ENCODE peak calls at places on chromosomes 3 and 15, in five cellular contexts. W, A, O, M and P are unnamed samples.

GRCh38 chr3:197736010-197736490 is 654 bp downstream of the RUBCN start:
- DNase-seq in A (no peak), M (peak), W (no peak), O (peak), P (no peak)

GRCh38 chr15:49063402-49064280 is 17.4 kb upstream of the SECISBP2L start:
- DNase-seq in A (no peak), O (no peak), W (no peak), M (no peak), P (no peak)

GRCh38 chr3:56980798-56981390 is 79.6 kb upstream of the SPATA12 start:
- DNase-seq in M (no peak), A (peak), W (peak), O (peak), P (peak)

GRCh38 chr15:44812029-44812517 is 75.7 kb downstream of the TRIM69 start:
- DNase-seq in O (no peak), A (no peak), M (peak), W (no peak), P (no peak)

GRCh38 chr3:20121088-20121487 is 64.9 kb downstream of the SGO1 start:
- DNase-seq in O (no peak), A (no peak), M (no peak), W (no peak), P (no peak)

GRCh38 chr15:57464480-57464879 is 88.2 kb downstream of the CGNL1 start:
- DNase-seq in W (no peak), O (no peak), M (no peak), A (no peak), P (no peak)

GRCh38 chr15:89472785-89473256 is 23.6 kb downstream of the RHCG start:
- DNase-seq in M (peak), A (no peak), O (peak), W (no peak), P (peak)

GRCh38 chr15:48861813-48862431 is 16.0 kb upstream of the EID1 start:
- DNase-seq in A (peak), M (no peak), W (no peak), O (peak), P (peak)

GRCh38 chr3:126119008-126119675 is 35.2 kb upstream of the SLC41A3 start:
- DNase-seq in M (no peak), W (peak), A (no peak), O (no peak), P (no peak)

GRCh38 chr15:51450001-51450400 is 108.5 kb downstream of the GLDN start:
- DNase-seq in W (no peak), M (no peak), O (no peak), A (no peak), P (peak)

GRCh38 chr3:30084971-30085403 is 521.4 kb upstream of the TGFBR2 start:
- DNase-seq in A (no peak), M (no peak), O (no peak), W (no peak), P (no peak)

GRCh38 chr3:147407495-147408179 is 1.3 kb upstream of the ZIC4 start:
- DNase-seq in A (no peak), O (no peak), W (no peak), M (no peak), P (no peak)

GRCh38 chr3:61628636-61629035 is 67.3 kb downstream of the PTPRG start:
- DNase-seq in M (no peak), W (no peak), A (no peak), O (no peak), P (no peak)

GRCh38 chr3:122301063-122301462 is 24.0 kb upstream of the CSTA start:
- DNase-seq in O (no peak), M (no peak), W (no peak), A (no peak), P (no peak)

GRCh38 chr15:85667491-85668424 is 127.0 kb downstream of the KLHL25 start:
- DNase-seq in O (peak), W (peak), A (peak), M (no peak), P (peak)

GRCh38 chr15:77538011-77538410 is 94.7 kb downstream of the LINGO1 start:
- DNase-seq in A (no peak), W (no peak), M (no peak), O (no peak), P (no peak)

GRCh38 chr3:125214738-125215137 is 2.2 kb upstream of the SLC12A8 start:
- DNase-seq in W (no peak), M (no peak), O (no peak), A (no peak), P (no peak)

GRCh38 chr3:190443257-190443656 is 6.4 kb downstream of the TMEM207 start:
- DNase-seq in M (no peak), O (peak), W (no peak), A (peak), P (no peak)

GRCh38 chr3:164375995-164376394 is 702.3 kb downstream of the SI start:
- DNase-seq in M (no peak), W (no peak), A (no peak), O (no peak), P (no peak)

GRCh38 chr3:32758375-32758753 is 59.4 kb upstream of the TRIM71 start:
- DNase-seq in O (peak), W (no peak), M (no peak), A (no peak), P (no peak)

GRCh38 chr15:90957791-90958190 is 3.1 kb downstream of the RCCD1 start:
- DNase-seq in M (no peak), O (no peak), W (no peak), A (no peak), P (no peak)

GRCh38 chr3:41075958-41076357 is 123.3 kb upstream of the CTNNB1 start:
- DNase-seq in O (no peak), M (no peak), W (peak), A (peak), P (no peak)